ENCODE peak calls at places on chromosomes 13 and 19, in five cellular contexts. One of them, this sample, is unnamed.

GRCh38 chr13:51000576-51001260 is 91.1 kb downstream of the RNASEH2B start:
- DNase-seq in H1: no peak
- DNase-seq in K562: no peak
- DNase-seq in HepG2: no peak
- DNase-seq in GM12878: no peak
- DNase-seq in this sample: no peak

GRCh38 chr19:15810335-15810734 is 5.1 kb downstream of the OR10H1 start:
- DNase-seq in H1: no peak
- DNase-seq in K562: peak; percentile 47
- DNase-seq in HepG2: peak; percentile 24
- DNase-seq in GM12878: no peak
- DNase-seq in this sample: no peak

GRCh38 chr13:52787212-52787611 is 47.6 kb upstream of the CNMD start:
- DNase-seq in H1: no peak
- DNase-seq in K562: no peak
- DNase-seq in HepG2: no peak
- DNase-seq in GM12878: no peak
- DNase-seq in this sample: no peak

GRCh38 chr13:32208860-32209259 is 106.3 kb downstream of the ZAR1L start:
- DNase-seq in H1: no peak
- DNase-seq in K562: no peak
- DNase-seq in HepG2: no peak
- DNase-seq in GM12878: no peak
- DNase-seq in this sample: no peak

GRCh38 chr19:55115446-55116065 is 1.9 kb downstream of the PPP1R12C start:
- DNase-seq in H1: no peak
- DNase-seq in K562: peak; percentile 57
- DNase-seq in HepG2: no peak
- DNase-seq in GM12878: no peak
- DNase-seq in this sample: no peak

GRCh38 chr13:52599853-52600603 is 42.2 kb upstream of the HNRNPA1L2 start:
- DNase-seq in H1: no peak
- DNase-seq in K562: no peak
- DNase-seq in HepG2: no peak
- DNase-seq in GM12878: no peak
- DNase-seq in this sample: no peak

GRCh38 chr19:41323430-41324125 is 13.6 kb downstream of the CCDC97 start:
- DNase-seq in H1: no peak
- DNase-seq in K562: peak; percentile 85
- DNase-seq in HepG2: peak; percentile 87
- DNase-seq in GM12878: no peak
- DNase-seq in this sample: no peak

GRCh38 chr19:29866011-29866410 is 54.2 kb downstream of the CCNE1 start:
- DNase-seq in H1: no peak
- DNase-seq in K562: no peak
- DNase-seq in HepG2: no peak
- DNase-seq in GM12878: no peak
- DNase-seq in this sample: no peak

GRCh38 chr19:19597809-19598306 is 20.6 kb downstream of the PBX4 start:
- DNase-seq in H1: no peak
- DNase-seq in K562: no peak
- DNase-seq in HepG2: peak; percentile 27
- DNase-seq in GM12878: peak; percentile 99
- DNase-seq in this sample: no peak

GRCh38 chr13:111893607-111894443 is 173.1 kb upstream of the SOX1 start:
- DNase-seq in H1: no peak
- DNase-seq in K562: no peak
- DNase-seq in HepG2: no peak
- DNase-seq in GM12878: no peak
- DNase-seq in this sample: no peak

GRCh38 chr13:114109646-114110045 is 22.8 kb downstream of the RASA3 start:
- DNase-seq in H1: no peak
- DNase-seq in K562: no peak
- DNase-seq in HepG2: no peak
- DNase-seq in GM12878: no peak
- DNase-seq in this sample: no peak

GRCh38 chr13:73940098-73940497 is 194.1 kb downstream of the KLF12 start:
- DNase-seq in H1: no peak
- DNase-seq in K562: no peak
- DNase-seq in HepG2: no peak
- DNase-seq in GM12878: no peak
- DNase-seq in this sample: no peak

GRCh38 chr13:101535192-101535746 is 82.8 kb downstream of the ITGBL1 start:
- DNase-seq in H1: no peak
- DNase-seq in K562: no peak
- DNase-seq in HepG2: no peak
- DNase-seq in GM12878: no peak
- DNase-seq in this sample: no peak

GRCh38 chr13:64849174-64849573 is 2381.0 kb downstream of the PCDH9 start:
- DNase-seq in H1: no peak
- DNase-seq in K562: no peak
- DNase-seq in HepG2: no peak
- DNase-seq in GM12878: no peak
- DNase-seq in this sample: no peak

DNA sequence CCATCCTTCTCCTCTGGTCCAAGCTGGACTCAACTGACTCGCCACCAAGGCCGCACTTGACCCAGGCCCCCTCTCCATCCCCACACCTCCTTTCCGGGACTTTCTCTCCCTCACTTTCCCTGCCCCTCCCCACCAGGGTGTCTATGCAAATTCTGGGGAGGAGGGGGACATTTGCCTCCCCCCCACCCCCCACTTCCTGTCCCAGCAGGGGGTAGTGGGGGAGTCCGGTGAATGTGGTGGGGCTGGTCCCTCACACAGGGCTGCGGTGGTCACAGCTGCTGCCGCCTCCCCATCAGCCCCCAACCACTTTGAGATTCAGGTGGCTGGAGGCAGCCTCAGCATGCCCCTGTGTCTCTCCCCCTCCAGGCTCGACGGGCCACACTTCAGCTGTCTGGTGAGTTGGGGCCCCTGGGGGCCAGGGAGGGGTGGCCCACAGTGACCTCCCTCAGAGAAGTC is 870 bp downstream of the SPIB start:
- DNase-seq in H1: no peak
- DNase-seq in K562: no peak
- DNase-seq in HepG2: no peak
- DNase-seq in GM12878: no peak
- DNase-seq in this sample: no peak
- TF ChIP-seq EZH2 in H1: no peak
- TF ChIP-seq EZH2 in K562: no peak
- TF ChIP-seq EZH2 in HepG2: no peak
- TF ChIP-seq EZH2 in GM12878: no peak
- TF ChIP-seq EZH2 in this sample: no peak

DNA sequence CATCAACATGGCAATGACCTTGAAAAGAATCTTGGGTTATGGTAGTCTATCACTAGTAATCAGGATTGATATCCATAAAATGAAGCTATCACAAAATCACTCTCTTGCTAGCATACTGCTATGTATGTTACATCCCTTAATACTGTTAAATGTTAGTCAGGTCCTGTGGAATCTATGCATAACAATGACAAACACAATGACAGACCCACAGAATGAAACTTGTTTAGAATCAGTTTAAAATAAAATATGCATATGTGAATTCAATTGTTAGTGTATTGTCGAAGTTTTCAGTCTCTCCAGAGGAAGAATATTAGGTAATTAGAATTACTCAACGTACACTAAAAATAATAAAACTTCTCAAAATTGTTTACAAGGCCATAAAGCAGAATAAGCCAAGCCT is 137.6 kb downstream of the DACH1 start:
- DNase-seq in H1: no peak
- DNase-seq in K562: no peak
- DNase-seq in HepG2: no peak
- DNase-seq in GM12878: no peak
- DNase-seq in this sample: no peak
- H2AFZ ChIP-seq in H1: no peak overlapping the region
- H2AFZ ChIP-seq in K562: no peak overlapping the region
- H2AFZ ChIP-seq in HepG2: no peak overlapping the region
- H2AFZ ChIP-seq in GM12878: no peak overlapping the region
- H2AFZ ChIP-seq in this sample: no peak overlapping the region

GRCh38 chr19:48433337-48433736 is 12.4 kb upstream of the GRWD1 start:
- DNase-seq in H1: no peak
- DNase-seq in K562: no peak
- DNase-seq in HepG2: no peak
- DNase-seq in GM12878: no peak
- DNase-seq in this sample: no peak
- TF ChIP-seq ATF3 in H1: no peak
- TF ChIP-seq ATF3 in K562: no peak
- TF ChIP-seq ATF3 in HepG2: no peak
- TF ChIP-seq ATF3 in GM12878: no peak
- TF ChIP-seq ATF3 in this sample: no peak

DNA sequence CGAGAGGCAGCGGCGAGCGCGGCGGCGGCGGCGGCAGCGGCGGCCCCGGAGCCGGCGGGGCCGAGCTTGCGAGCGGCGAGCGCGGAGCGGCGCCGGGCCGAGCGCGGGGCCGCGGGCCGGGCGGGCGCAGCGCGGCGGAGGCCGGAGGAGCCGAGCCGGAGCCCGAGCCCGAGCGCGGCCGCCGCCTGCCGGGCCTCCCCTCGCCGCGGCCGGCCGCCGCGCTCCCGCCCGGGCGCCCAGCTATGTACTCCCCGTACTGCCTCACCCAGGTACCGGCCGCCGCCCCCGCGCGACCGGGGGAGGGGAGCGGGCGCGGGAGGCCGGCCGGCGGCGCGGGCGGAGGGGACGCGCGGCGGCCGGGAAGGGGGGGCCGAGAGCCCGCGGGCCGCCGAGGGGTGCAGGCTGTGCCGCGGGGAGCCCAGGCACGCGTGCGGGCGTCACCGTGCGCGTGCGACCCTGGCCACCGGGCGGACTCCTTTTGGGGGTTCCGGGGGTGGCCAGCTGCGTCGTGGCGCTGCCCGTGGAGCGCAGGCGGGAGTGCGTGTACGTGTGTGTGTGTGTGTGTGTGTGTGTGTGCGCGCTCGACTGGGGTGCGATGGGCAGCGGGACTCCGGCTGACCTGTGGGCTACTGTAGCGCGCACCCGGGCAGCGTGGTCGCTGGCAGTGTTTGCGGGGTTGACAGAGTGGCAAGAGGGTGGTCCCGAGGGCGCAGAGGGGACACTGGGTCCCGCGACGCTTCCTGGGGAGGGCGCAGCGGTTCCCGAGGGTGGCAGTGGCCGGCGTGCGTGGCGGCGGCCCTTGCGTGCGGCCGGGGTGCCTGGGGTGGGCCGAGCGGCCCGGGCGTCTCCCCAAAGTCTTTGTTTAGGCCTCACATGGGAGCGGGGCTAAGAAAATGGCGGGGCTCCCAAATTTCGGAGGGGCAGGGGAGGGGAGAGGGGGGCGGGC is 594 bp downstream of the NFIX start:
- DNase-seq in H1: no peak
- DNase-seq in K562: peak; percentile 92
- DNase-seq in HepG2: no peak
- DNase-seq in GM12878: no peak
- DNase-seq in this sample: no peak
- TF ChIP-seq EZH2 in H1: no peak
- TF ChIP-seq EZH2 in K562: no peak
- TF ChIP-seq EZH2 in HepG2: no peak
- TF ChIP-seq EZH2 in GM12878: no peak
- TF ChIP-seq EZH2 in this sample: no peak

GRCh38 chr19:6769006-6769637 is 1.9 kb upstream of the SH2D3A start:
- DNase-seq in H1: no peak
- DNase-seq in K562: peak; percentile 64
- DNase-seq in HepG2: no peak
- DNase-seq in GM12878: no peak
- DNase-seq in this sample: no peak

GRCh38 chr19:6767081-6767356 is 216 bp downstream of the SH2D3A start:
- DNase-seq in H1: no peak
- DNase-seq in K562: no peak
- DNase-seq in HepG2: peak; percentile 55
- DNase-seq in GM12878: no peak
- DNase-seq in this sample: no peak

GRCh38 chr19:6768236-6768785 is 1.1 kb upstream of the SH2D3A start:
- DNase-seq in H1: no peak
- DNase-seq in K562: no peak
- DNase-seq in HepG2: no peak
- DNase-seq in GM12878: no peak
- DNase-seq in this sample: no peak

GRCh38 chr19:6766357-6767080 is 716 bp downstream of the SH2D3A start:
- DNase-seq in H1: no peak
- DNase-seq in K562: no peak
- DNase-seq in HepG2: no peak
- DNase-seq in GM12878: no peak
- DNase-seq in this sample: no peak

DNA sequence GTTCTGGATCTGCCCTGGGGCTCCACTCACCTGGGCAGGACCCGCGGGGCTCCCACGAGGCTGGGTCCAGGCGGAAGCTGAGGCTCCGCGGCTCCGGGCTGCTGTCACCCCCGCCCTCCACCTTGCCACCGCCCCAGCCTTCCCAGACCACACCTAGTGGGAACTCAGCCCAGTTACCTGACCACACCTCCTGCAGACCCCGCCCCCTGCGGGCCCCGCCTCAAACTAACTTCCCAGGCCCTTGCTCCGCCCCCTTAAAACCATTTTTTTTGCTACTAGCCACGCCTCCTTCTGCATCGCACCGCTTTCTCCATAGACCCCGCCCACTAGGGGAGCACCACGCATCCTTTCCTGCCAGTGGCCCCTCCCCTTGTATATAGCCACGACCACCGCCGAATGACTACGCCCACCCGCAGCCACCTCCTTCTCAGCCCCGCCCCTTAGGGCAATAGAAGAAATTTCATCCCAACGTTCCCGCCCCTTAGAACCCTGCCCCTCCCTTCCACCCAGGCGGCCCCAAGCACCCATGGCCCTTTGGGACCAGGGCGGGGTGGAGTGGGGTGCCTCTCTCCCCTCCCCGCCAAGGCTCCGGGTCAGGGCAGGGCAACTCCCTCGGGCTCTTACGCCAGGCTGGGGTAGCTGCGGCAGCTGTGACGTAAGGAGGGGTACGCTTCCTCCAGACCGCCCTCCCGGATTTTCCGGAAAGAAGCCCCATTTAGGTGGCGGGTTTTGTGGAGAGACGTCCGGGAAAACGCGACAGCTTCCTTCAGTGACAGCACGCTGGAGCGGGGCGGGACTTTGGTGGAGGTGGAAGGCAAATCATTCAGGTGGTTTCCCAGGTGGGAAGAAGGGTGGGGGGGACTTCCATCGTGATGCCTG is at the start of gene SH2D3A:
- DNase-seq in H1: peak; percentile 96
- DNase-seq in K562: peak; percentile 97
- DNase-seq in HepG2: peak; percentile 65
- DNase-seq in GM12878: peak; percentile 92
- DNase-seq in this sample: peak; percentile 96
- H2AFZ ChIP-seq in H1: peak within 1 kb of the TSS; percentile 9
- H2AFZ ChIP-seq in K562: peak within 1 kb of the TSS; percentile 95
- H2AFZ ChIP-seq in HepG2: no peak within 1 kb of the TSS
- H2AFZ ChIP-seq in GM12878: peak within 1 kb of the TSS; percentile 92
- H2AFZ ChIP-seq in this sample: peak within 1 kb of the TSS; percentile 38

This sample was measured in HCT116.